ENCODE peak calls at places on chromosomes 11 and 22, in four cellular contexts. K is tibial artery, J is lower lobe of right lung, S is cardiac muscle cell. H is an unnamed sample.
A peak's percentile ranks its signal among the peaks of the same experiment; 100 is the strongest.

GRCh38 chr22:30286813-30287625 is 2.3 kb downstream of the CASTOR1 start:
- DNase-seq in K (peak; percentile 66), J (peak; percentile 88), S (peak; percentile 64), H (no peak)

GRCh38 chr11:12864316-12865156 is 144.6 kb upstream of the RASSF10 start:
- DNase-seq in K (no peak), J (no peak), S (peak; percentile 85), H (no peak)

GRCh38 chr11:33454264-33454663 is 197.1 kb downstream of the HIPK3 start:
- DNase-seq in K (no peak), J (no peak), S (no peak), H (no peak)

GRCh38 chr11:28566643-28567042 is 458.5 kb downstream of the METTL15 start:
- DNase-seq in K (peak; percentile 65), J (peak; percentile 37), S (peak; percentile 96), H (peak; percentile 60)

GRCh38 chr22:41508770-41509170 is 35.5 kb downstream of the POLR3H start:
- DNase-seq in K (no peak), J (no peak), S (no peak), H (no peak)

GRCh38 chr11:2298795-2299747 is 2.6 kb downstream of the C11orf21 start:
- DNase-seq in K (no peak), J (peak; percentile 49), S (peak; percentile 22), H (no peak)

GRCh38 chr22:31954535-31955326 is 10.4 kb downstream of the YWHAH start:
- DNase-seq in K (peak; percentile 78), J (no peak), S (no peak), H (no peak)

GRCh38 chr11:76560219-76560618 is 110.3 kb downstream of the LRRC32 start:
- DNase-seq in K (no peak), J (no peak), S (no peak), H (no peak)

GRCh38 chr22:47031628-47031915 is 269.1 kb downstream of the TBC1D22A start:
- DNase-seq in K (no peak), J (peak; percentile 33), S (no peak), H (no peak)

GRCh38 chr22:42621505-42622002 is 6.9 kb upstream of the POLDIP3 start:
- DNase-seq in K (peak; percentile 67), J (peak; percentile 74), S (peak; percentile 72), H (no peak)

GRCh38 chr11:16403851-16404250 is 47.5 kb upstream of the SOX6 start:
- DNase-seq in K (no peak), J (no peak), S (no peak), H (no peak)

GRCh38 chr11:26846222-26846621 is 124.4 kb upstream of the SLC5A12 start:
- DNase-seq in K (no peak), J (no peak), S (no peak), H (no peak)

GRCh38 chr11:45937916-45938315 is 15.5 kb downstream of the LARGE2 start:
- DNase-seq in K (no peak), J (no peak), S (no peak), H (no peak)

GRCh38 chr22:49197500-49197899 is 630.2 kb downstream of the BRD1 start:
- DNase-seq in K (peak; percentile 1), J (no peak), S (no peak), H (no peak)

DNA sequence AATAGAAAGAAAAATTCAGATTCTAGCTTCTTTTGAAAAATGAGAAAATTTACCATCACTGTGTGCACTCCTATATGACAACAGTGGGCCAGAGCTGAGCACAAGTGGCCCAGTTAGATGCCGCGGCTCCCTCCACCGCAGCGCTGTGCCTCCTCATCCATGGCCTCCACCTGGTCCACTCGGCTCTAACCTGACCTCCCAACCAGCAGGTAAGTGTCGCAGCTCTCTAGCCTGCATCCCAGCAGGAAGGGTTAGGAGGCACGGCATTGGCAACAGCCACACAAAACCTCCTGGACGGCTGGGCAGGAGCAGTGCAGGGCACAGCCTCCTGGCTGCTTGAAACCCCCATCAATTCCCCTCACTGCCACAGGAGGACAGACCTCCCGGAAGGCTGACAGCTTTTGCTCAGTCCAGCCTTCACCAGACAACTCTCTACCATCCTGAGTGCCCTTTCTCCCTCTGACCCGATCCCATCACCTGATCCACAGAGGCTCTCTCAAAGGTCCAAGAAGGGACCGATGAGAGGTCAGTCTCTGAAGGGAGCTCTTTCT is 76.1 kb downstream of the RPL27A start:
- DNase-seq in K (no peak), J (no peak), S (no peak), H (no peak)
- H3K4me1 ChIP-seq in K (peaks cover 22% of the 10 kb centered on the region), J (peaks cover 46% of the 10 kb centered on the region), S (no peaks in the 10 kb centered on the region), H (peaks cover 54% of the 10 kb centered on the region)

DNA sequence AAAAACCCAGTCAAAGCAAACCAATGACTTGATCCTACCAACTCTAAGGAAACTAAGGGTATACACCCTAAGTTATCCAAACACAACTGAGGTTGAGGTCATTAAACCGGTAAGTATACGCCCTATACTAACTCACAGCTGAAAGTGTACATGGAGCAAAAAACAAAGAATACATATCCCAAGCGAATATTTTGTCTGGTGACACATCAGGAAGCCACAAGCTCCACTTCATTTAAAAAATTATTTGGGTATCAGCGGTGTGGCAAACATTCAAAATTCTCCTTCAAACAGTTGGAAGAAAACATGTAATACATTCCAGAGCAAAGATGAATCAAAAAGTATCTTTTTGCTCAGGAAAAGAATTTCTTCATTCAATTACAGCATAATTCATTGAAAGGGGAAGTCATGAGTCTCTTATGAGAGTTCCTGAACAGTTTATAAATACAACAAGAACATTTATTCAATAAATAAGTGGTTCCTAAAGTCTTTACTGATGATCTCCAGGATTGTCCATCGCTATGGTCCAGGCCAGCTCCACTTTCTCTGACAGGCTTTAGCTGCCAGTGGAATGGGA is 4.5 kb upstream of the JAML start:
- DNase-seq in K (no peak), J (no peak), S (no peak), H (no peak)
- H3K27ac ChIP-seq in K (no peak overlapping the region), J (peak overlapping the region; percentile 63), S (no peak overlapping the region), H (no peak overlapping the region)

DNA sequence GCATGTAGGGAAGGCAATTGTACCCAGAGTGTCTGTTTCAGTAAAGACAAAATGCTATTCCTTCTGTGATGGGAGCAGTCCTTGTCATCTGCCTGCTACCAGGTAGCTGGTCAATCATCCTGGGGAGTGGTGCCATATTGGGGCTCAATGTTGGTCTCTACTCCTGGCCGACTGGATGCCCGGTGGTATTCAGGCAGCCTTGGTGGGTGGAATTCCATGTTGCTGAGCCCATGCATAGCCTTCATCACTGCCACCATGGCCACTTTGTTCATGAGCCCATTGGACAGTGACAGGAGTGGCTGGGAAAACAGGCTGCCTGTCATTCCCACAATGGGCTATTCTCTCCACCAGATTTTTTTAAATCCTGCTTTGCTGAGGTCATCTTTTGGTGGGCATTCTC is 121.0 kb downstream of the WNT7B start:
- DNase-seq in K (no peak), J (no peak), S (no peak), H (no peak)
- H3K4me1 ChIP-seq in K (no peaks in the 10 kb centered on the region), J (no peaks in the 10 kb centered on the region), S (no peaks in the 10 kb centered on the region), H (no peaks in the 10 kb centered on the region)

DNA sequence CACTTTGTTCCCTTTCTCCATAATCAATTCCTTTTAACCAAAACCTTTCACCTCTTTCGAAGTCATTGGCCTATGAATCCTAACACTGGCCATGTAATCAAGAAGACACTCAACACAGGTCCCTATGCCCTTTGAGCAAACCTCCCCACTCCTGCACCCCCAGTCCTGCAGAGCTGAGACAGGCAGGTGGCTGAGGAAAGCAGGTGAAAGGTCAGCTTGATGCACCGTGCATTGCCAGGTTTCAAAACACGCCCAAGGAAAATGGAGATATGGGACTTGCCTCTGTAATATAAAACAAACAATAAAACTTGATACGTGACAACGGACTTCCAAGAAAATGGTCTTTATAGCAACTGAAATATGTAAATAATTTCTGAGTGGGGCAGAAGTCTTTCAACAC is 10.6 kb downstream of the CPT1A start:
- DNase-seq in K (no peak), J (no peak), S (no peak), H (no peak)
- H3K27ac ChIP-seq in K (no peak overlapping the region), J (no peak overlapping the region), S (no peak overlapping the region), H (no peak overlapping the region)

GRCh38 chr22:20548806-20549205 is 41.4 kb downstream of the MED15 start:
- DNase-seq in K (no peak), J (no peak), S (no peak), H (no peak)
- H3K4me1 ChIP-seq in K (peaks cover 69% of the 10 kb centered on the region), J (peaks cover 61% of the 10 kb centered on the region), S (peaks cover 38% of the 10 kb centered on the region), H (peaks cover 70% of the 10 kb centered on the region)

DNA sequence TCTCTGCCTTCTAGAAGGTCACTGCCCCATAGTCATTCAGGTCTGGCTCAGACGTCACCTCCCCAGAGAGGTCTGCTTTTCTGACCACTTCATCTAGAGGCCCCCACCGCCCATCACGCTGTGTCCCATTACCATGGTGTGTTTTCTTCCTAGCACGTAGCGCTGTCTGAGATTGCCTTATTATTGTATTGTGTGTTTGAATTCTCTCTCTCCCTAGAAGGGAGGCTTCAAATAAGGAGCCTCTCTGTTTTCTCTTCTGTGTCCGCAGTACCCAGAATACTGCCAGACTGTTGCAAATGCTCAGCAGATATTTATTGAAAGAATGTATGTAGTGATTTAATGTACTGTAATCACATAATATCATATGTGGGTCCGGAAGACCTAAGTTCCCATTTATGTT is 10.1 kb downstream of the TAB1 start:
- DNase-seq in K (no peak), J (no peak), S (no peak), H (no peak)
- H3K27ac ChIP-seq in K (no peak overlapping the region), J (no peak overlapping the region), S (no peak overlapping the region), H (no peak overlapping the region)